ENCODE peak calls at places on chromosomes 16 and 17, in ten cellular contexts. D is KG1, M is body of pancreas, V is naive B cell, N is T47D, R is brain microvascular endothelial cell, B is cardiac septum, O is left lobe of liver, L is amygdala, C is SK-MEL-5. E is an unnamed sample.

GRCh38 chr16:87955302-87956168 is 4.3 kb downstream of the BANP start:
- DNase-seq in M (no peak), O (peak; percentile 45), B (peak; percentile 36), V (no peak), R (peak; percentile 20), N (no peak), L (no peak), C (no peak), D (no peak), E (no peak)

GRCh38 chr16:12067714-12068401 is 91.3 kb downstream of the SNX29 start:
- DNase-seq in B (no peak), R (peak; percentile 81), M (peak; percentile 72), D (peak; percentile 30), V (peak; percentile 62), L (peak; percentile 32), C (peak; percentile 72), N (peak; percentile 76), O (no peak), E (peak; percentile 82)

GRCh38 chr16:88569614-88569984 is 604 bp upstream of the ZC3H18 start:
- DNase-seq in B (no peak), N (no peak), M (peak; percentile 11), V (no peak), C (no peak), L (no peak), R (no peak), D (no peak), O (peak; percentile 59), E (no peak)

GRCh38 chr17:77372444-77373297 is 231.9 kb downstream of the SEC14L1 start:
- DNase-seq in R (no peak), L (no peak), O (peak; percentile 80), V (peak; percentile 65), M (peak; percentile 67), C (no peak), D (peak; percentile 27), B (peak; percentile 94), N (no peak), E (peak; percentile 77)

GRCh38 chr17:19727466-19728113 is 11.2 kb upstream of the SLC47A2 start:
- DNase-seq in B (no peak), O (peak; percentile 62), L (no peak), V (no peak), D (no peak), C (peak; percentile 78), N (no peak), R (peak; percentile 26), M (peak; percentile 76), E (no peak)

GRCh38 chr16:24774510-24774909 is 45.1 kb downstream of the TNRC6A start:
- DNase-seq in N (no peak), C (no peak), D (no peak), R (no peak), O (no peak), V (no peak), B (no peak), L (no peak), M (no peak), E (no peak)

GRCh38 chr17:38451030-38451839 is 23.0 kb downstream of the ARHGAP23 start:
- DNase-seq in D (no peak), O (no peak), V (no peak), M (no peak), C (no peak), N (no peak), L (no peak), B (no peak), R (peak; percentile 50), E (no peak)

GRCh38 chr17:49556183-49556943 is 19.3 kb upstream of the NXPH3 start:
- DNase-seq in M (peak; percentile 71), N (peak; percentile 89), R (peak; percentile 51), D (peak; percentile 38), C (peak; percentile 72), O (peak; percentile 73), B (peak; percentile 84), L (no peak), V (peak; percentile 78), E (peak; percentile 82)

GRCh38 chr17:47352848-47353247 is 29.1 kb downstream of the EFCAB13 start:
- DNase-seq in V (no peak), R (no peak), B (no peak), N (no peak), M (no peak), C (no peak), D (no peak), O (no peak), L (no peak), E (no peak)

GRCh38 chr17:60364006-60364405 is 27.9 kb downstream of the USP32 start:
- DNase-seq in L (no peak), C (no peak), N (no peak), D (no peak), R (no peak), M (no peak), O (no peak), V (no peak), B (no peak), E (no peak)

GRCh38 chr17:35731932-35732805 is 730 bp downstream of the RASL10B start:
- DNase-seq in R (no peak), L (no peak), D (no peak), M (no peak), N (no peak), O (peak; percentile 42), C (no peak), V (no peak), B (peak; percentile 71), E (no peak)

GRCh38 chr17:75504347-75505151 is 10.8 kb downstream of the CASKIN2 start:
- DNase-seq in D (no peak), B (no peak), C (peak; percentile 66), R (no peak), V (peak; percentile 51), N (peak; percentile 92), L (no peak), M (peak; percentile 43), O (peak; percentile 89), E (peak; percentile 70)

GRCh38 chr17:46157443-46158107 is 35.7 kb downstream of the KANSL1 start:
- DNase-seq in O (no peak), N (no peak), R (peak; percentile 22), V (no peak), M (no peak), D (no peak), B (no peak), C (no peak), L (no peak), E (no peak)

GRCh38 chr17:18258356-18259038 is at the start of gene FLII:
- DNase-seq in B (no peak), C (peak; percentile 46), V (peak; percentile 48), O (peak; percentile 77), D (peak; percentile 10), N (peak; percentile 69), L (no peak), M (peak; percentile 45), R (no peak), E (peak; percentile 60)

GRCh38 chr17:35449371-35449931 is 885 bp upstream of the SLFN13 start:
- DNase-seq in M (peak; percentile 27), C (no peak), O (no peak), B (peak; percentile 83), L (no peak), R (no peak), N (no peak), D (no peak), V (peak; percentile 69), E (no peak)

GRCh38 chr17:58587713-58588117 is 73.3 kb upstream of the MTMR4 start:
- DNase-seq in R (peak; percentile 21), O (peak; percentile 66), B (no peak), M (peak; percentile 58), C (peak; percentile 76), L (peak; percentile 4), V (peak; percentile 35), D (no peak), N (peak; percentile 67), E (peak; percentile 73)

GRCh38 chr16:56525154-56525720 is 5.4 kb upstream of the BBS2 start:
- DNase-seq in L (no peak), R (peak; percentile 17), N (no peak), B (no peak), V (no peak), M (no peak), O (no peak), C (no peak), D (no peak), E (no peak)

GRCh38 chr16:21589551-21589950 is 9.8 kb upstream of the METTL9 start:
- DNase-seq in B (no peak), V (no peak), L (no peak), C (peak; percentile 62), O (no peak), D (no peak), R (no peak), N (no peak), M (no peak), E (no peak)

GRCh38 chr16:88591577-88592021 is 21.4 kb downstream of the ZC3H18 start:
- DNase-seq in M (peak; percentile 77), N (no peak), D (no peak), O (no peak), B (peak; percentile 79), V (no peak), C (no peak), R (no peak), L (no peak), E (no peak)

GRCh38 chr16:25812215-25812614 is 120.5 kb downstream of the HS3ST4 start:
- DNase-seq in O (no peak), B (no peak), R (no peak), M (no peak), C (no peak), D (no peak), L (no peak), V (no peak), N (no peak), E (no peak)

E was measured in OCI-LY7.